ENCODE peak calls at places on chromosomes 6 and 20, in nine cellular contexts. J, K, R, A, Z, V, S, X and I are unnamed samples.

GRCh38 chr6:52385074-52385473 is 23.1 kb downstream of the PAQR8 start:
- DNase-seq in V (no peak), X (no peak), Z (no peak), J (no peak), K (no peak), S (no peak), R (no peak), A (no peak), I (no peak)

GRCh38 chr6:45970326-45970725 is 45.3 kb downstream of the CLIC5 start:
- DNase-seq in R (no peak), Z (no peak), A (no peak), V (no peak), K (no peak), S (no peak), J (no peak), X (no peak), I (peak; percentile 18)

GRCh38 chr6:44831002-44831610 is 443.6 kb downstream of the CDC5L start:
- DNase-seq in K (no peak), X (no peak), R (no peak), A (no peak), S (no peak), Z (no peak), J (no peak), V (peak; percentile 15), I (no peak)

GRCh38 chr6:31829633-31830492 is 2.3 kb downstream of the HSPA1B start:
- DNase-seq in V (peak; percentile 41), S (no peak), X (peak; percentile 78), R (no peak), K (no peak), J (no peak), Z (peak; percentile 51), A (no peak), I (peak; percentile 77)

GRCh38 chr20:49899551-49900383 is 15.6 kb downstream of the SPATA2 start:
- DNase-seq in A (no peak), K (no peak), X (no peak), Z (peak; percentile 49), R (no peak), V (no peak), S (no peak), J (peak; percentile 21), I (no peak)

GRCh38 chr6:144944121-144944520 is 659.0 kb downstream of the UTRN start:
- DNase-seq in J (no peak), R (no peak), Z (no peak), K (no peak), S (no peak), A (no peak), X (no peak), V (no peak), I (no peak)

GRCh38 chr6:20833881-20834515 is 299.7 kb downstream of the CDKAL1 start:
- DNase-seq in J (no peak), K (no peak), S (no peak), Z (no peak), R (no peak), X (no peak), V (no peak), A (peak; percentile 30), I (no peak)

GRCh38 chr6:37517411-37517812 is 17.7 kb upstream of the CCDC167 start:
- DNase-seq in X (peak; percentile 80), J (no peak), K (no peak), R (no peak), Z (no peak), V (no peak), S (no peak), A (peak; percentile 57), I (no peak)

GRCh38 chr6:40417031-40417430 is 170.1 kb downstream of the LRFN2 start:
- DNase-seq in K (no peak), R (no peak), X (no peak), S (no peak), V (no peak), J (peak; percentile 56), Z (no peak), A (no peak), I (no peak)

DNA sequence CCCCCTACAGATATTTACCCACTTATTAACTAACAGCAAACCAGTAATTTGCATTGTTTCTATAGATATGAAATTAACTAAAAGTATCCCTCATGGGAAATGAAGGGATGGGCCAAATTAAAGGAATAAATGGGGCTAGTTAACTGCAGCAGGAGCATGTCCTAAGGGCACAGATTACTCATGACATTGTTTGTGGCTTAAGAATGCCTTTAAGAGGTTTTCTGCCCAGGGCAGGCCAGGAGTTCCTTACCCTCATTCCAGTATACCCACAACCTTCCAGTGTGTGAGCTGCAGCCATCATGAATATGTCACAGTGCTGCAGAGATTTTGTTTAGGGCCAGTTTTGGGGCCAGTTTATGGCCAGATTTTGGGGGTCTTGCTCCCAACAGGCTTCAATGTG is 1101.9 kb downstream of the PRIM2 start:
- DNase-seq in K (no peak), S (no peak), A (no peak), X (no peak), V (no peak), J (no peak), R (no peak), Z (no peak), I (no peak)
- H3K9me3 ChIP-seq in K (no peaks in the 10 kb centered on the region), S (no peaks in the 10 kb centered on the region), A (peaks cover 7% of the 10 kb centered on the region), X (peaks cover 62% of the 10 kb centered on the region), V (no peaks in the 10 kb centered on the region), J (peaks cover 29% of the 10 kb centered on the region), R (peaks cover 37% of the 10 kb centered on the region), Z (no peaks in the 10 kb centered on the region), I (peaks cover 13% of the 10 kb centered on the region)

GRCh38 chr6:119226089-119226488 is 123.5 kb downstream of the MAN1A1 start:
- DNase-seq in A (no peak), X (no peak), J (no peak), Z (no peak), V (peak; percentile 3), S (no peak), K (no peak), R (no peak), I (no peak)
- TF ChIP-seq CTCF in A (no peak), X (no peak), J (no peak), Z (no peak), V (no peak), S (no peak), K (no peak), R (no peak), I (no peak)

DNA sequence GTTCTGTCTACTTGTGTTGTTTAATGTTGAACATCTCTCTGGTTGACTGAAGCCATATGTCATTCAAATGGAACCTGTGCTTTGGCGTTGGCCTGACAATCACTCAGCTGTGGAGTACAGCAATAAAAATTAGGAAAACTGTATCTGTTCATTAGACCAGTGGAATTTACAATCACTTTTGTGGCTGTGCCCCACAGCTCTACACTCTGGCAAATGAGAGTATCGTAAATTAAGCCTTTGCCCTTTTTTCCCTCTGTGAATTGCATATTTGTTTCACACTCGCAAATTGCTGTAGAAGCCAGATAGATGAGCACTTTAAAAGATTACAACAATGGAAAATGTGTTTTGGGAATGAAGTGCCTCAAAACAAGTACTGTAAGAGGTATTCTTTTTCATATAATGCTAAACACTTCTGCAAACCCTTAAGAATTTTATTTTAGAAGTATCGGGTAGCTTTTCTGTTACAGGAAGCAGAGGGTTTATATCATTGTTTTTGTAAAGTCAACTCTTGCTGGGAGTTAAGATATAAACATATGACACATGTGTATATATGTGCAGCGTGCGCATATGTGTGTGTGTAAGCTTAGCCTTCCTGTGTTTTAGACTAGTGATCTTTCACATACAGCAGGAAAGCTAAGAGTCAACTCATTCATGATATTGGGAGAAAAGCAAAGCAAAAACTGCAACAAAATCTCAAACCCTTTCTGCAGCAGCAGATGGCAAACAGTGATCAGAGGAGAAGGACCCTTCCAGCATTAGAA is 102.2 kb downstream of the ARID1B start:
- DNase-seq in S (no peak), R (no peak), J (no peak), Z (no peak), V (no peak), A (no peak), K (no peak), X (no peak), I (no peak)
- H3K27ac ChIP-seq in S (no peak overlapping the region), R (no peak overlapping the region), J (no peak overlapping the region), Z (no peak overlapping the region), V (no peak overlapping the region), A (no peak overlapping the region), K (no peak overlapping the region), X (no peak overlapping the region), I (no peak overlapping the region)

GRCh38 chr6:162922816-162923215 is 195.0 kb downstream of the PACRG start:
- DNase-seq in Z (no peak), X (no peak), J (no peak), V (no peak), R (no peak), A (no peak), S (no peak), K (no peak), I (no peak)
- H3K9me3 ChIP-seq in Z (no peaks in the 10 kb centered on the region), X (peaks cover 47% of the 10 kb centered on the region), J (peaks cover 5% of the 10 kb centered on the region), V (no peaks in the 10 kb centered on the region), R (peaks cover 8% of the 10 kb centered on the region), A (peaks cover 7% of the 10 kb centered on the region), S (no peaks in the 10 kb centered on the region), K (no peaks in the 10 kb centered on the region), I (peaks cover 8% of the 10 kb centered on the region)

GRCh38 chr6:137093183-137094069 is 48.7 kb upstream of the IL20RA start:
- DNase-seq in R (no peak), X (no peak), J (no peak), A (no peak), S (no peak), V (no peak), K (no peak), Z (no peak), I (no peak)
- TF ChIP-seq CTCF in R (no peak), X (no peak), J (no peak), A (no peak), S (no peak), V (no peak), K (no peak), Z (no peak), I (no peak)

GRCh38 chr20:366719-367485 is 13.7 kb upstream of the TRIB3 start:
- DNase-seq in A (no peak), K (no peak), X (no peak), V (no peak), Z (no peak), S (no peak), J (no peak), R (no peak), I (no peak)
- H3K27ac ChIP-seq in A (peak overlapping the region; percentile 83), K (peak overlapping the region; percentile 55), X (peak overlapping the region; percentile 44), V (no peak overlapping the region), Z (peak overlapping the region; percentile 98), S (no peak overlapping the region), J (no peak overlapping the region), R (no peak overlapping the region), I (no peak overlapping the region)

GRCh38 chr20:59790388-59790787 is 143.0 kb downstream of the SYCP2 start:
- DNase-seq in K (no peak), R (no peak), J (no peak), X (no peak), V (no peak), S (no peak), A (no peak), Z (no peak), I (no peak)

GRCh38 chr20:59789641-59790040 is 143.8 kb downstream of the SYCP2 start:
- DNase-seq in K (no peak), X (no peak), V (no peak), Z (no peak), R (no peak), S (no peak), A (no peak), J (no peak), I (no peak)

GRCh38 chr20:59788196-59788735 is 145.2 kb downstream of the SYCP2 start:
- DNase-seq in Z (no peak), S (no peak), R (no peak), K (no peak), J (peak; percentile 35), V (no peak), A (no peak), X (no peak), I (no peak)

GRCh38 chr20:59787186-59787890 is 146.1 kb downstream of the SYCP2 start:
- DNase-seq in Z (no peak), V (no peak), A (no peak), K (no peak), J (peak; percentile 39), R (no peak), S (no peak), X (no peak), I (no peak)

GRCh38 chr20:59788811-59789210 is 144.6 kb downstream of the SYCP2 start:
- DNase-seq in X (no peak), S (no peak), J (no peak), K (no peak), A (no peak), V (no peak), R (no peak), Z (no peak), I (no peak)
- H3K9me3 ChIP-seq in X (peaks cover 18% of the 10 kb centered on the region), S (peaks cover 6% of the 10 kb centered on the region), J (peaks cover 3% of the 10 kb centered on the region), K (no peaks in the 10 kb centered on the region), A (peaks cover 4% of the 10 kb centered on the region), V (no peaks in the 10 kb centered on the region), R (peaks cover 8% of the 10 kb centered on the region), Z (peaks cover 5% of the 10 kb centered on the region), I (no peaks in the 10 kb centered on the region)